ENCODE peak calls at places on chromosomes 11 and 22, in six cellular contexts. One of them, this sample, is unnamed.

GRCh38 chr11:79363261-79363660 is 77.6 kb downstream of the TENM4 start:
- DNase-seq in right cardiac atrium: no peak
- DNase-seq in dorsolateral prefrontal cortex: no peak
- DNase-seq in CD8-positive, alpha-beta memory T cell: no peak
- DNase-seq in A549: no peak
- DNase-seq in NB4: no peak
- DNase-seq in this sample: no peak

GRCh38 chr11:134753805-134754130 is 341.7 kb upstream of the B3GAT1 start:
- DNase-seq in right cardiac atrium: no peak
- DNase-seq in dorsolateral prefrontal cortex: no peak
- DNase-seq in CD8-positive, alpha-beta memory T cell: no peak
- DNase-seq in A549: no peak
- DNase-seq in NB4: no peak
- DNase-seq in this sample: no peak

GRCh38 chr11:6992026-6992425 is 28.1 kb downstream of the ZNF214 start:
- DNase-seq in right cardiac atrium: no peak
- DNase-seq in dorsolateral prefrontal cortex: no peak
- DNase-seq in CD8-positive, alpha-beta memory T cell: no peak
- DNase-seq in A549: no peak
- DNase-seq in NB4: no peak
- DNase-seq in this sample: no peak

GRCh38 chr11:17898782-17899181 is 114.1 kb downstream of the SERGEF start:
- DNase-seq in right cardiac atrium: no peak
- DNase-seq in dorsolateral prefrontal cortex: no peak
- DNase-seq in CD8-positive, alpha-beta memory T cell: no peak
- DNase-seq in A549: no peak
- DNase-seq in NB4: no peak
- DNase-seq in this sample: no peak

GRCh38 chr11:66592457-66593302 is at the start of the genes CCDC87 and CCS:
- DNase-seq in right cardiac atrium: peak; percentile 99
- DNase-seq in dorsolateral prefrontal cortex: peak; percentile 96
- DNase-seq in CD8-positive, alpha-beta memory T cell: peak; percentile 99
- DNase-seq in A549: peak; percentile 100
- DNase-seq in NB4: peak; percentile 96
- DNase-seq in this sample: peak; percentile 99

GRCh38 chr11:13277719-13278619 is at the start of gene BMAL1:
- DNase-seq in right cardiac atrium: peak; percentile 67
- DNase-seq in dorsolateral prefrontal cortex: peak; percentile 30
- DNase-seq in CD8-positive, alpha-beta memory T cell: peak; percentile 74
- DNase-seq in A549: peak; percentile 28
- DNase-seq in NB4: peak; percentile 26
- DNase-seq in this sample: peak; percentile 80

GRCh38 chr22:44311855-44312170 is 938 bp downstream of the SHISAL1 start:
- DNase-seq in right cardiac atrium: no peak
- DNase-seq in dorsolateral prefrontal cortex: no peak
- DNase-seq in CD8-positive, alpha-beta memory T cell: no peak
- DNase-seq in A549: no peak
- DNase-seq in NB4: no peak
- DNase-seq in this sample: no peak

GRCh38 chr11:47259178-47259977 is 1.6 kb downstream of the NR1H3 start:
- DNase-seq in right cardiac atrium: no peak
- DNase-seq in dorsolateral prefrontal cortex: no peak
- DNase-seq in CD8-positive, alpha-beta memory T cell: peak; percentile 57
- DNase-seq in A549: peak; percentile 75
- DNase-seq in NB4: peak; percentile 61
- DNase-seq in this sample: no peak

GRCh38 chr11:30381879-30382278 is 59.0 kb downstream of the ARL14EP start:
- DNase-seq in right cardiac atrium: no peak
- DNase-seq in dorsolateral prefrontal cortex: no peak
- DNase-seq in CD8-positive, alpha-beta memory T cell: no peak
- DNase-seq in A549: no peak
- DNase-seq in NB4: no peak
- DNase-seq in this sample: no peak

GRCh38 chr11:60193687-60194433 is 11.0 kb upstream of the MS4A6A start:
- DNase-seq in right cardiac atrium: peak; percentile 26
- DNase-seq in dorsolateral prefrontal cortex: no peak
- DNase-seq in CD8-positive, alpha-beta memory T cell: no peak
- DNase-seq in A549: peak; percentile 32
- DNase-seq in NB4: peak; percentile 90
- DNase-seq in this sample: no peak

GRCh38 chr11:111120221-111120620 is 125.3 kb upstream of the POU2AF2 start:
- DNase-seq in right cardiac atrium: no peak
- DNase-seq in dorsolateral prefrontal cortex: no peak
- DNase-seq in CD8-positive, alpha-beta memory T cell: no peak
- DNase-seq in A549: no peak
- DNase-seq in NB4: no peak
- DNase-seq in this sample: peak; percentile 62

DNA sequence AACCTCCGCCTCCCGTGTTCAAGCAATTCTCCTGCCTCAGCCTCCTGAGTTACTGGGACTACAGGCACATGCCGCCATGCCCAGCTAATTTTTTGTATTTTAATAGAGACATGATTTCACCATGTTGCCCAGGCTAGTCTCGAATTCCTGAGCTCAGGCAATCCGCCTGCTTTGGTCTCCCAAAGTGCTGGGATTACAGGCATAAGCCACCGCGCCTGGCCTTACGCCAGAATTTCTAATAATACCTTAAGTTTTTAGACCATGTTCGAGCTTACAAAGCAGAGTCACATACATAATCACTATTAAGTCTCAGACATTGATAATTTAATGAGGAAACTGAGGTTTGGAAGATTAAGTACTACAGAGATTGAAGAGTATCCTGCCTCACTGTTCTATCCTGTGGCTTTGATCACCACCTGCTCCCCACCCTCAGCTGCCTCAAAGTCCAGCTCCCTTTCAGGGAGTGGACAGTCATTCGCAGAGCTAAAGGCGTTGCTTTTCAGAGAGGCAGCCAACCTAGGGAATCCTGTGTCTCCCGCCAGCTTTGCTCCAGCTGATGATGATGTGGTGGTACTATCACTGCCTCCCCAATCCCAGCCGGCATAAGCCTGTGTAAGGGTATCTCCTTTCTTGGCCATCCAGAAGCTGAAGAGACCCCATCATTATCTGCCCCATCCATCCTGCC is 7.7 kb downstream of the UBASH3B start:
- DNase-seq in right cardiac atrium: no peak
- DNase-seq in dorsolateral prefrontal cortex: no peak
- DNase-seq in CD8-positive, alpha-beta memory T cell: no peak
- DNase-seq in A549: no peak
- DNase-seq in NB4: no peak
- DNase-seq in this sample: no peak
- H3K4me3 ChIP-seq in right cardiac atrium: no peak overlapping the region
- H3K4me3 ChIP-seq in dorsolateral prefrontal cortex: no peak overlapping the region
- H3K4me3 ChIP-seq in CD8-positive, alpha-beta memory T cell: no peak overlapping the region
- H3K4me3 ChIP-seq in A549: no peak overlapping the region
- H3K4me3 ChIP-seq in NB4: no peak overlapping the region
- H3K4me3 ChIP-seq in this sample: no peak overlapping the region

GRCh38 chr11:69397732-69398131 is 83.7 kb upstream of the LINC01488 start:
- DNase-seq in right cardiac atrium: no peak
- DNase-seq in dorsolateral prefrontal cortex: no peak
- DNase-seq in CD8-positive, alpha-beta memory T cell: peak; percentile 33
- DNase-seq in A549: no peak
- DNase-seq in NB4: no peak
- DNase-seq in this sample: no peak
- H3K4me3 ChIP-seq in right cardiac atrium: no peak overlapping the region
- H3K4me3 ChIP-seq in dorsolateral prefrontal cortex: no peak overlapping the region
- H3K4me3 ChIP-seq in CD8-positive, alpha-beta memory T cell: no peak overlapping the region
- H3K4me3 ChIP-seq in A549: no peak overlapping the region
- H3K4me3 ChIP-seq in NB4: no peak overlapping the region
- H3K4me3 ChIP-seq in this sample: no peak overlapping the region

GRCh38 chr11:63668396-63668795 is 2.8 kb downstream of the ATL3 start:
- DNase-seq in right cardiac atrium: no peak
- DNase-seq in dorsolateral prefrontal cortex: no peak
- DNase-seq in CD8-positive, alpha-beta memory T cell: no peak
- DNase-seq in A549: no peak
- DNase-seq in NB4: no peak
- DNase-seq in this sample: no peak
- H3K4me3 ChIP-seq in right cardiac atrium: no peak overlapping the region
- H3K4me3 ChIP-seq in dorsolateral prefrontal cortex: no peak overlapping the region
- H3K4me3 ChIP-seq in CD8-positive, alpha-beta memory T cell: no peak overlapping the region
- H3K4me3 ChIP-seq in A549: peak overlapping the region; percentile 28
- H3K4me3 ChIP-seq in NB4: no peak overlapping the region
- H3K4me3 ChIP-seq in this sample: no peak overlapping the region

GRCh38 chr22:18055619-18056160 is 22.1 kb upstream of the PEX26 start:
- DNase-seq in right cardiac atrium: no peak
- DNase-seq in dorsolateral prefrontal cortex: no peak
- DNase-seq in CD8-positive, alpha-beta memory T cell: no peak
- DNase-seq in A549: no peak
- DNase-seq in NB4: no peak
- DNase-seq in this sample: no peak
- H3K4me3 ChIP-seq in right cardiac atrium: no peak overlapping the region
- H3K4me3 ChIP-seq in dorsolateral prefrontal cortex: no peak overlapping the region
- H3K4me3 ChIP-seq in CD8-positive, alpha-beta memory T cell: no peak overlapping the region
- H3K4me3 ChIP-seq in A549: no peak overlapping the region
- H3K4me3 ChIP-seq in NB4: no peak overlapping the region
- H3K4me3 ChIP-seq in this sample: no peak overlapping the region

GRCh38 chr11:12008790-12009616 is 577 bp upstream of the DKK3 start:
- DNase-seq in right cardiac atrium: peak; percentile 63
- DNase-seq in dorsolateral prefrontal cortex: peak; percentile 52
- DNase-seq in CD8-positive, alpha-beta memory T cell: peak; percentile 49
- DNase-seq in A549: peak; percentile 58
- DNase-seq in NB4: no peak
- DNase-seq in this sample: peak; percentile 76
- H3K4me3 ChIP-seq in right cardiac atrium: peak overlapping the region; percentile 71
- H3K4me3 ChIP-seq in dorsolateral prefrontal cortex: peak overlapping the region; percentile 63
- H3K4me3 ChIP-seq in CD8-positive, alpha-beta memory T cell: no peak overlapping the region
- H3K4me3 ChIP-seq in A549: peak overlapping the region; percentile 77
- H3K4me3 ChIP-seq in NB4: no peak overlapping the region
- H3K4me3 ChIP-seq in this sample: peak overlapping the region; percentile 72

GRCh38 chr22:46753761-46754109 is 8.7 kb upstream of the TBC1D22A start:
- DNase-seq in right cardiac atrium: no peak
- DNase-seq in dorsolateral prefrontal cortex: no peak
- DNase-seq in CD8-positive, alpha-beta memory T cell: no peak
- DNase-seq in A549: no peak
- DNase-seq in NB4: no peak
- DNase-seq in this sample: no peak

GRCh38 chr22:46752911-46753310 is 9.5 kb upstream of the TBC1D22A start:
- DNase-seq in right cardiac atrium: no peak
- DNase-seq in dorsolateral prefrontal cortex: no peak
- DNase-seq in CD8-positive, alpha-beta memory T cell: no peak
- DNase-seq in A549: no peak
- DNase-seq in NB4: no peak
- DNase-seq in this sample: no peak

GRCh38 chr22:46754110-46754799 is 8.2 kb upstream of the TBC1D22A start:
- DNase-seq in right cardiac atrium: peak; percentile 98
- DNase-seq in dorsolateral prefrontal cortex: no peak
- DNase-seq in CD8-positive, alpha-beta memory T cell: no peak
- DNase-seq in A549: peak; percentile 90
- DNase-seq in NB4: peak; percentile 85
- DNase-seq in this sample: peak; percentile 96

GRCh38 chr22:46752286-46752685 is 10.2 kb upstream of the TBC1D22A start:
- DNase-seq in right cardiac atrium: no peak
- DNase-seq in dorsolateral prefrontal cortex: no peak
- DNase-seq in CD8-positive, alpha-beta memory T cell: no peak
- DNase-seq in A549: no peak
- DNase-seq in NB4: no peak
- DNase-seq in this sample: no peak

GRCh38 chr22:46753360-46753759 is 9.1 kb upstream of the TBC1D22A start:
- DNase-seq in right cardiac atrium: no peak
- DNase-seq in dorsolateral prefrontal cortex: no peak
- DNase-seq in CD8-positive, alpha-beta memory T cell: no peak
- DNase-seq in A549: no peak
- DNase-seq in NB4: no peak
- DNase-seq in this sample: no peak
- H3K4me3 ChIP-seq in right cardiac atrium: no peak overlapping the region
- H3K4me3 ChIP-seq in dorsolateral prefrontal cortex: no peak overlapping the region
- H3K4me3 ChIP-seq in CD8-positive, alpha-beta memory T cell: no peak overlapping the region
- H3K4me3 ChIP-seq in A549: no peak overlapping the region
- H3K4me3 ChIP-seq in NB4: no peak overlapping the region
- H3K4me3 ChIP-seq in this sample: no peak overlapping the region